ENCODE peak calls at places on chromosome 7, in four cellular contexts. I is mesothelial cell of epicardium, D is GM23338, P is neural progenitor cell. B is an unnamed sample.

GRCh38 chr7:143887078-143887477 is 14.9 kb downstream of the TCAF1 start:
- DNase-seq in I (no peak), D (no peak), P (no peak), B (no peak)

GRCh38 chr7:100629117-100629711 is 12.1 kb downstream of the TFR2 start:
- DNase-seq in I (no peak), D (peak; percentile 90), P (peak; percentile 77), B (no peak)

GRCh38 chr7:78768859-78769258 is 684.6 kb downstream of the MAGI2 start:
- DNase-seq in I (no peak), D (peak; percentile 59), P (peak; percentile 47), B (no peak)

GRCh38 chr7:25820432-25821040 is 331.5 kb upstream of the NFE2L3 start:
- DNase-seq in I (no peak), D (peak; percentile 64), P (peak; percentile 44), B (no peak)

GRCh38 chr7:28155964-28156363 is 24.6 kb downstream of the JAZF1 start:
- DNase-seq in I (no peak), D (no peak), P (no peak), B (no peak)

GRCh38 chr7:137538361-137538762 is 194.8 kb upstream of the PTN start:
- DNase-seq in I (no peak), D (no peak), P (no peak), B (peak; percentile 38)

GRCh38 chr7:130689683-130690082 is 3.3 kb upstream of the TSGA13 start:
- DNase-seq in I (no peak), D (peak; percentile 15), P (no peak), B (no peak)

GRCh38 chr7:42494199-42494710 is 257.2 kb upstream of the GLI3 start:
- DNase-seq in I (no peak), D (no peak), P (no peak), B (no peak)

GRCh38 chr7:128904381-128905197 is 5.9 kb downstream of the KCP start:
- DNase-seq in I (no peak), D (peak; percentile 87), P (peak; percentile 71), B (no peak)

GRCh38 chr7:139775829-139776266 is 1.9 kb downstream of the HIPK2 start:
- DNase-seq in I (peak; percentile 59), D (peak; percentile 83), P (peak; percentile 43), B (peak; percentile 21)

GRCh38 chr7:108613147-108613948 is 43.7 kb downstream of the DNAJB9 start:
- DNase-seq in I (no peak), D (peak; percentile 76), P (peak; percentile 62), B (no peak)

GRCh38 chr7:381211-382117 is 91.5 kb downstream of the FOXL3 start:
- DNase-seq in I (peak; percentile 31), D (no peak), P (no peak), B (no peak)

GRCh38 chr7:137816696-137817320 is 30.0 kb downstream of the DGKI start:
- DNase-seq in I (no peak), D (peak; percentile 65), P (peak; percentile 25), B (no peak)

GRCh38 chr7:105587899-105588690 is 6.8 kb upstream of the EFCAB10 start:
- DNase-seq in I (no peak), D (no peak), P (no peak), B (no peak)

GRCh38 chr7:99997545-99998137 is 17.8 kb upstream of the ZKSCAN1 start:
- DNase-seq in I (no peak), D (peak; percentile 76), P (peak; percentile 40), B (no peak)

GRCh38 chr7:140209866-140210609 is 33.3 kb upstream of the KDM7A start:
- DNase-seq in I (no peak), D (no peak), P (no peak), B (no peak)

GRCh38 chr7:135335628-135336139 is 102.0 kb downstream of the STRA8 start:
- DNase-seq in I (peak; percentile 86), D (peak; percentile 98), P (peak; percentile 95), B (no peak)

GRCh38 chr7:21041666-21042065 is 255.0 kb upstream of the SP8 start:
- DNase-seq in I (no peak), D (peak; percentile 68), P (peak; percentile 96), B (no peak)

GRCh38 chr7:150631866-150632864 is at the start of gene GIMAP6:
- DNase-seq in I (no peak), D (no peak), P (no peak), B (no peak)

GRCh38 chr7:44962483-44963251 is 16.1 kb downstream of the MYO1G start:
- DNase-seq in I (no peak), D (peak; percentile 75), P (peak; percentile 68), B (no peak)

GRCh38 chr7:103778929-103779328 is 210.5 kb downstream of the RELN start:
- DNase-seq in I (no peak), D (no peak), P (no peak), B (no peak)

GRCh38 chr7:35725280-35725680 is 30.3 kb upstream of the HERPUD2 start:
- DNase-seq in I (no peak), D (peak; percentile 27), P (no peak), B (no peak)

GRCh38 chr7:147981072-147981813 is 609.3 kb upstream of the C7orf33 start:
- DNase-seq in I (no peak), D (no peak), P (no peak), B (no peak)

GRCh38 chr7:108066486-108066885 is 63.5 kb upstream of the LAMB1 start:
- DNase-seq in I (no peak), D (no peak), P (no peak), B (no peak)

GRCh38 chr7:101410743-101411476 is 48.2 kb downstream of the COL26A1 start:
- DNase-seq in I (peak; percentile 73), D (no peak), P (peak; percentile 92), B (no peak)

GRCh38 chr7:44287488-44288380 is 37.7 kb downstream of the CAMK2B start:
- DNase-seq in I (peak; percentile 29), D (no peak), P (no peak), B (no peak)

GRCh38 chr7:96675548-96675947 is 34.1 kb downstream of the SEM1 start:
- DNase-seq in I (no peak), D (no peak), P (no peak), B (no peak)

DNA sequence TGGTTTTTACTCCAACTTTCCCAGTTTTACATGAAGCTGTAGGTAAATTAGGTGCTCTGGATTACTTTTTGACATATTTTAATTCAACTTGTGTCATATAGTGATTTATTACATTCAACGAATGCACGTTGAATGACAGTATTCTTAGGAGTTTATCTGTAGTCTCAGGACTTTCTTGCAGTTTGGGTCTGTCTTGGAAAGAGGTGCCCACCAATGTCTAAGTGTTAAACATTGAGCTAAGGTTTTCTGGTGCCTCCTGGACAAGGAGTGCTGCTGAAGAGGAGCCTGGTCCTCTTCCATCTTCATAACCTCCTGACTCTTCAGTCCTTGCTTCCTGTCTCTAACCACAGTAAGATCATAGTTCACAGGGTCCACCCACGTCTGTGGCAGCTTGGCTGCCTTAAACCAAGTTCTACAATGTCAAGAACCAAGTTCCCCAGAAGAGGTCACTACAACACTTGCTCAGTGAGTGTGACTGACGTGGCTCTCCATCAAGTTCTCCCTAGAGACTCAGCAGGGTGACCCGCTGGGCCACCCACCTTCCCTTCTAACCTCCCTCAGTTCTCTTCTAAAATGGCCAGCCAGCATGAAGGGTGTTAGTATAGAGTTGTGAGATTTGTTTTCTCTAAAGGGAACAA is 6.1 kb downstream of the NPY start:
- DNase-seq in I (no peak), D (peak; percentile 80), P (peak; percentile 37), B (no peak)
- TF ChIP-seq CTCF in I (no peak), D (peak; percentile 65), P (peak; percentile 42), B (peak; percentile 3)

GRCh38 chr7:51060536-51060935 is 256.1 kb downstream of the COBL start:
- DNase-seq in I (no peak), D (peak; percentile 50), P (no peak), B (no peak)
- TF ChIP-seq CTCF in I (peak; percentile 21), D (peak; percentile 43), P (peak; percentile 5), B (no peak)

DNA sequence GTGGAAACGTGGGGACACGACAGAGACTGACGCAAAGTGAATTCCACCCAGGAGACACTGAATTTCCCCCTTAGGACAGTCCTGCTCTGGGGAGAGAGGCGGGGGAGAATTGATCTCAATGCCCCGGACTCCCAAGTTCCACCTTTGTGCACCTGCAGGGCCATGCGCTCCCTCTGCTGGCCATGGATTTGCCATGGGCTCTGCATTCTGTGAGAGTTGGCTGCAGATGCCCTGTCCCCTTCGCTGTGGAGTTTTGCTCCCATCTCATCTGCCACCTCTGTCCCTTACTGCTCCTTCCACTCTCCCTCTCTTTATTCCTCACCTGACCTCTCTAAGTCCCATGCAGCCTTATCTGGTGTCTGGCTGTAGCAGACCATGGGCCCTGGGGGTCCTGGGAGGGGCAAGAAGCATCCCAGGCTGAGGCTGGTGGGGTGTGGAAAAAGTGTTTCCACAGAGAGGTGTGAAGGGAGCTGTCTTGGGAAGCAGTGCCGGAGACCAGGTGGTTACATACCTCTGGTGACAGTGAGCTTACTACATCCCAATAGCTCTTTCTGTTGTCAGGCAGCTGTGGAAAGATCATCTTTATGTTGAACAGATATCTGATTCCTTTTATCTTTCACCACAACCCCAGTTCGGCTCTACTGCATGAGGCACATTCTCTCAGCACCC is 14.3 kb downstream of the GHRHR start:
- DNase-seq in I (peak; percentile 51), D (peak; percentile 86), P (peak; percentile 74), B (no peak)
- TF ChIP-seq CTCF in I (no peak), D (peak; percentile 67), P (peak; percentile 61), B (peak; percentile 58)

GRCh38 chr7:131956864-131957263 is 400.4 kb upstream of the PODXL start:
- DNase-seq in I (no peak), D (no peak), P (no peak), B (no peak)
- TF ChIP-seq CTCF in I (no peak), D (no peak), P (no peak), B (no peak)

GRCh38 chr7:36736090-36736826 is 12.0 kb upstream of the AOAH start:
- DNase-seq in I (no peak), D (no peak), P (no peak), B (no peak)

GRCh38 chr7:36734731-36735130 is 10.4 kb upstream of the AOAH start:
- DNase-seq in I (no peak), D (no peak), P (no peak), B (no peak)

GRCh38 chr7:36739351-36739750 is 15.1 kb upstream of the AOAH start:
- DNase-seq in I (no peak), D (no peak), P (no peak), B (no peak)

GRCh38 chr7:36735172-36735571 is 10.9 kb upstream of the AOAH start:
- DNase-seq in I (no peak), D (no peak), P (no peak), B (no peak)

GRCh38 chr7:36736827-36737211 is 12.5 kb upstream of the AOAH start:
- DNase-seq in I (no peak), D (no peak), P (no peak), B (no peak)
- TF ChIP-seq CTCF in I (no peak), D (no peak), P (no peak), B (no peak)

GRCh38 chr7:40811666-40812065 is 676.9 kb downstream of the SUGCT start:
- DNase-seq in I (no peak), D (no peak), P (no peak), B (no peak)

GRCh38 chr7:40815022-40815421 is 680.2 kb downstream of the SUGCT start:
- DNase-seq in I (no peak), D (no peak), P (no peak), B (no peak)

GRCh38 chr7:40810274-40810673 is 675.5 kb downstream of the SUGCT start:
- DNase-seq in I (no peak), D (no peak), P (no peak), B (no peak)

DNA sequence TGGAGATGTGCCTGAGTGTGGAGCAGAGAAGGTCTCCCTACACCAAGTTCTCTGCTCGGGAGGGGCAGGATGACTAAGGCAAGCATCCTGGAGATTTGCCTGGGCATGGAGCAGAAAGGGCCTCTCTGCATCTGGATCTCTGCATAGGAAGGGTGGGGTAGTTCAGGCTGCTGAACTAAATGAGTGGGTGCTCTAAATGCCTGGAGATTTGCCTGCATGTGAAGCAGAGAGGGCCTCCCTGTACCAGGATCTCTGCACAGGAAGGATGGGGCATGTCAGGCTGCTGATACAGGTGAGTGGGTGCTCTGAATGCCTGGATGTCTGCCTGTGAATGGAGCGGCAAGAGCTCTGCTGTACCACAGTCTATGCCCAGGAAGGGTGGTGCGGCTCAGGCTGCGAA is 680.7 kb downstream of the SUGCT start:
- DNase-seq in I (no peak), D (no peak), P (no peak), B (no peak)
- TF ChIP-seq CTCF in I (no peak), D (no peak), P (no peak), B (no peak)

B was measured in AG04449.